ENCODE peak calls at places on chromosomes 4 and X, in five cellular contexts. M is HCT116, B is K562, K is GM23338, A is HepG2. D is an unnamed sample.

GRCh38 chrX:140092121-140092520 is 126.8 kb upstream of the CXorf66 start:
- DNase-seq in M (no peak), B (no peak), K (no peak), A (no peak), D (no peak)

GRCh38 chr4:6918345-6918744 is 8.7 kb downstream of the TBC1D14 start:
- DNase-seq in M (no peak), B (no peak), K (no peak), A (no peak), D (no peak)

GRCh38 chr4:15400911-15401671 is 26.7 kb upstream of the C1QTNF7 start:
- DNase-seq in M (no peak), B (no peak), K (no peak), A (no peak), D (no peak)

GRCh38 chr4:176123710-176124407 is 58.2 kb downstream of the WDR17 start:
- DNase-seq in M (peak), B (peak), K (peak), A (peak), D (no peak)

GRCh38 chr4:174119051-174119450 is 164.4 kb downstream of the FBXO8 start:
- DNase-seq in M (no peak), B (no peak), K (no peak), A (no peak), D (no peak)

GRCh38 chr4:3257691-3258482 is 8.9 kb downstream of the MSANTD1 start:
- DNase-seq in M (no peak), B (no peak), K (no peak), A (no peak), D (no peak)

GRCh38 chrX:19544693-19545305 is 29.5 kb upstream of the MAP3K15 start:
- DNase-seq in M (peak), B (peak), K (peak), A (peak), D (no peak)

GRCh38 chr4:107183155-107183774 is 147.2 kb upstream of the DKK2 start:
- DNase-seq in M (peak), B (peak), K (peak), A (peak), D (no peak)

GRCh38 chr4:81565137-81565870 is 93.6 kb upstream of the RASGEF1B start:
- DNase-seq in M (no peak), B (no peak), K (no peak), A (no peak), D (no peak)

GRCh38 chr4:5710065-5710961 is 688 bp upstream of the EVC start:
- DNase-seq in M (no peak), B (no peak), K (peak), A (peak), D (no peak)

GRCh38 chrX:39912126-39912525 is 185.6 kb downstream of the BCOR start:
- DNase-seq in M (no peak), B (no peak), K (no peak), A (no peak), D (no peak)

GRCh38 chr4:65302145-65302544 is 368.1 kb downstream of the EPHA5 start:
- DNase-seq in M (no peak), B (no peak), K (no peak), A (no peak), D (no peak)

GRCh38 chrX:25028726-25029125 is 13.0 kb upstream of the ARX start:
- DNase-seq in M (no peak), B (no peak), K (no peak), A (no peak), D (no peak)

GRCh38 chr4:94454405-94454804 is 2.7 kb downstream of the PDLIM5 start:
- DNase-seq in M (no peak), B (no peak), K (no peak), A (no peak), D (no peak)

GRCh38 chr4:182716207-182716606 is 201.0 kb downstream of the DCTD start:
- DNase-seq in M (no peak), B (no peak), K (peak), A (no peak), D (no peak)

GRCh38 chr4:176805155-176805554 is 12.4 kb upstream of the VEGFC start:
- DNase-seq in M (no peak), B (no peak), K (no peak), A (no peak), D (peak)

GRCh38 chr4:147828361-147828760 is 96.5 kb downstream of the ARHGAP10 start:
- DNase-seq in M (no peak), B (no peak), K (no peak), A (no peak), D (no peak)

GRCh38 chr4:95643627-95644026 is 94.9 kb upstream of the UNC5C start:
- DNase-seq in M (no peak), B (no peak), K (no peak), A (no peak), D (no peak)

GRCh38 chrX:136147320-136147901 is at the start of gene FHL1:
- DNase-seq in M (no peak), B (peak), K (peak), A (no peak), D (no peak)

GRCh38 chr4:40572692-40573287 is 56.9 kb downstream of the RBM47 start:
- DNase-seq in M (no peak), B (no peak), K (no peak), A (no peak), D (no peak)

GRCh38 chr4:3268395-3269104 is 19.6 kb downstream of the MSANTD1 start:
- DNase-seq in M (no peak), B (no peak), K (no peak), A (no peak), D (no peak)

GRCh38 chr4:94256833-94257232 is 49.2 kb downstream of the SMARCAD1 start:
- DNase-seq in M (no peak), B (no peak), K (no peak), A (peak), D (no peak)

GRCh38 chr4:20565075-20565721 is 135.1 kb upstream of the PACRGL start:
- DNase-seq in M (no peak), B (no peak), K (no peak), A (no peak), D (peak)

GRCh38 chrX:129649268-129650182 is 5.2 kb downstream of the APLN start:
- DNase-seq in M (no peak), B (no peak), K (no peak), A (no peak), D (no peak)

GRCh38 chrX:65586491-65586890 is 51.9 kb upstream of the LAS1L start:
- DNase-seq in M (no peak), B (no peak), K (no peak), A (no peak), D (no peak)

GRCh38 chrX:102957751-102958150 is 20.7 kb downstream of the RAB40AL start:
- DNase-seq in M (no peak), B (no peak), K (no peak), A (no peak), D (no peak)

GRCh38 chr4:182549386-182549785 is 306.2 kb downstream of the TENM3 start:
- DNase-seq in M (no peak), B (no peak), K (no peak), A (no peak), D (no peak)

GRCh38 chr4:72442715-72443114 is 126.3 kb downstream of the ADAMTS3 start:
- DNase-seq in M (no peak), B (no peak), K (no peak), A (no peak), D (no peak)

GRCh38 chrX:46582964-46583363 is 9.4 kb downstream of the CHST7 start:
- DNase-seq in M (no peak), B (no peak), K (no peak), A (no peak), D (no peak)

GRCh38 chr4:176794151-176794550 is 1.4 kb upstream of the VEGFC start:
- DNase-seq in M (no peak), B (no peak), K (no peak), A (no peak), D (no peak)

GRCh38 chr4:85127653-85128052 is 161.2 kb upstream of the WDFY3 start:
- DNase-seq in M (peak), B (peak), K (peak), A (peak), D (no peak)

GRCh38 chr4:75561789-75562188 is 5.9 kb downstream of the ODAPH start:
- DNase-seq in M (no peak), B (no peak), K (peak), A (no peak), D (no peak)

GRCh38 chr4:150010525-150011126 is 67.6 kb upstream of the DCLK2 start:
- DNase-seq in M (peak), B (peak), K (peak), A (peak), D (no peak)

GRCh38 chrX:19040373-19040772 is 56.5 kb upstream of the PHKA2 start:
- DNase-seq in M (peak), B (no peak), K (peak), A (no peak), D (no peak)

GRCh38 chr4:7103599-7104365 is 35.9 kb upstream of the GRPEL1 start:
- DNase-seq in M (no peak), B (no peak), K (no peak), A (peak), D (no peak)

GRCh38 chr4:44580231-44580630 is 71.2 kb downstream of the YIPF7 start:
- DNase-seq in M (no peak), B (no peak), K (no peak), A (no peak), D (no peak)

GRCh38 chr4:184680698-184681097 is 31.2 kb downstream of the PRIMPOL start:
- DNase-seq in M (no peak), B (no peak), K (no peak), A (no peak), D (no peak)

GRCh38 chr4:39706334-39706733 is 8.4 kb downstream of the UBE2K start:
- DNase-seq in M (peak), B (no peak), K (no peak), A (peak), D (no peak)

GRCh38 chr4:124322234-124322831 is 390.2 kb downstream of the ANKRD50 start:
- DNase-seq in M (peak), B (peak), K (peak), A (peak), D (no peak)

GRCh38 chr4:166538491-166539005 is 665.5 kb downstream of the TLL1 start:
- DNase-seq in M (no peak), B (no peak), K (no peak), A (no peak), D (no peak)

DNA sequence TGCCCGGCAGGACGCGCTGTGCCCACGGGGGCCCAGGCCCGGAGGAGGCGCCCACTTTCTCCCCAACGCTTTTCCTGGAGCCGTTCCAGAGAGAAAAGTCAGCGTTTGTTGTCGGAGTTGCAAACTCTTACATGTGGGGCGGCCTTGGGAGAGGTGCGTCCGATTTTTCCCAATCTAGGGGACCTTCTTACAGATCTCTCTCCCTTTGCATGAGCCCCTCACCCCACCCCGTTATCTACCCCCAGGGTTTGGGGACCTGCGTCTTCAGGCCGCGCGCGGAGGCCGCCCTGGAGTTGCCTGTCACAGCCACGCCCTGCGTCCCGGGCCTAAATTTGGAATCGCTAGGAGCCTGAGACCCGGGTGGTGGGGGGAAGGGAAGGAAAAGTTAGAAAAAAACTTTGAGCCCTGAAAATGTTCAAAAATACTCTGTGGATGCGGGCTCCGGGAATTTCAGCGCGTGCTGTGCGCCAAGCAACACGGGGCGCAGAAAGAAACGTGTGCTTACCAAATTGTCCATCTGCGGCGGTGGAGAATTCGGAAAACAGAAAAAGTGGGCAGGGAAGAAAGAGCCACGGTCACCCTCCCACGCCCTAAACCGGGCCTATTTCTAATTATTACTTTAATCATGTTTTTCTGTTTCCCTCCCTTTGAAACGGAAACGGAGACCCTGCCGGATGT is 587 bp downstream of the CD99 start:
- DNase-seq in M (no peak), B (peak), K (peak), A (no peak), D (no peak)
- TF ChIP-seq POLR2AphosphoS5 in M (no peak), B (no peak), K (no peak), A (no peak), D (no peak)

GRCh38 chr4:112704991-112705845 is 68.3 kb downstream of the LARP7 start:
- DNase-seq in M (peak), B (no peak), K (peak), A (peak), D (no peak)
- TF ChIP-seq EZH2 in M (no peak), B (no peak), K (no peak), A (no peak), D (no peak)

DNA sequence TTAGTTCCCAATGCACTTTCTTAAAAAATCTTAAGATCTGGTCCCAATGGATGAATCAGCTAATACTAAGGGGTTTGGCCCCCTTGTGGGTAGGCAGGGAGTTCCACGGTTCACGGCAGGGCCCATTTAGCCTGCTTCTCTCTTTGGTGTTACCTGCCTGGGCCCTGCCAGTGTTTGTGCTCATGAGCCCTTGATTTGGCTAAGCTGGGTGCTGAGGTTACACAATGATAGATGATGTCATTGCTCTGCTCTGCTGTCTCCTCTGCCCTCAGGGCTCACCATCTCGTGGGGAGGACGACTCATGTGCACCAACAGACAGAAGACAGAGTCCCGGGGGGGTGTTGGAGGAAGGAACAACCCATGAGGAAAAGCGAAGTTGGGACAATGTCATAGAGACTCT is 24.4 kb downstream of the RTL5 start:
- DNase-seq in M (no peak), B (peak), K (peak), A (no peak), D (no peak)
- H3K27ac ChIP-seq in M (no peak), B (no peak), K (no peak), A (no peak), D (no peak)

DNA sequence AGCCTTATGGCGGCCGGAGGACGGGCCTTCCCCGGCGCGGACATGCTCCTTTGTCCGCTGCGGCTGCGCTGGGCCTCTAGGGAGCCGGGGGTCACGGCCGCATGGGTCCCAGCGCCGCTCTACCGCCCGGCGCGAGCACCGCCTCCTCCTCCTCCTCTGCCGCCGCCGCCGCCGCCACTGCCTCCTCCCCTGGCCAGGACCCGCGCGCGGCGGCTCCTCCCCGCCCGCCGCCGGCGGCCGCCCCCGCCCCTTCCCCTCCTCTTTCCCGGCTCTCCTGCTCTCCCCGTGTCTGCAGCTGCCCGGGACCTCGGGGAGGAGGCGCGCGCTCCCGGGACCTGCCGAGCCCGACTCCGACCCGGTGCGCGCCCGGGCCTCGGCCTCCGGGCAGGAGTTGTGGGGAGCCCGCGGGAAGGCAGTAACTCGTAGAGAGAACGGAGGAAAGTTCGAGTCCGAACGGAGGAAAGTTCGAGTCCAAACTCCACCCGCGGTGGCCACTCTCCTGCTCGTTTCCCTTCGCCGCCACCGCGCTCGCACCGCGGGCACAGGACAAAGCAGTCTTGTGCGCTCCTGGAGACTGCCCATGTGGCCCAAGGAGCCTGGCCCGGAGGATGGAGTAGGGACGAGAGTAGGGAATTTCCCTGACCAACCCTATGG is at the start of gene ADGRA3:
- DNase-seq in M (no peak), B (peak), K (peak), A (peak), D (no peak)
- TF ChIP-seq POLR2AphosphoS5 in M (peak), B (no peak), K (peak), A (no peak), D (no peak)

GRCh38 chr4:8601086-8601485 is 8.5 kb downstream of the CPZ start:
- DNase-seq in M (no peak), B (no peak), K (no peak), A (no peak), D (no peak)
- TF ChIP-seq EZH2 in M (no peak), B (no peak), K (no peak), A (no peak), D (no peak)

GRCh38 chr4:142404191-142404611 is 441.9 kb downstream of the INPP4B start:
- DNase-seq in M (peak), B (no peak), K (no peak), A (no peak), D (no peak)
- H3K27ac ChIP-seq in M (peak), B (no peak), K (no peak), A (no peak), D (no peak)

DNA sequence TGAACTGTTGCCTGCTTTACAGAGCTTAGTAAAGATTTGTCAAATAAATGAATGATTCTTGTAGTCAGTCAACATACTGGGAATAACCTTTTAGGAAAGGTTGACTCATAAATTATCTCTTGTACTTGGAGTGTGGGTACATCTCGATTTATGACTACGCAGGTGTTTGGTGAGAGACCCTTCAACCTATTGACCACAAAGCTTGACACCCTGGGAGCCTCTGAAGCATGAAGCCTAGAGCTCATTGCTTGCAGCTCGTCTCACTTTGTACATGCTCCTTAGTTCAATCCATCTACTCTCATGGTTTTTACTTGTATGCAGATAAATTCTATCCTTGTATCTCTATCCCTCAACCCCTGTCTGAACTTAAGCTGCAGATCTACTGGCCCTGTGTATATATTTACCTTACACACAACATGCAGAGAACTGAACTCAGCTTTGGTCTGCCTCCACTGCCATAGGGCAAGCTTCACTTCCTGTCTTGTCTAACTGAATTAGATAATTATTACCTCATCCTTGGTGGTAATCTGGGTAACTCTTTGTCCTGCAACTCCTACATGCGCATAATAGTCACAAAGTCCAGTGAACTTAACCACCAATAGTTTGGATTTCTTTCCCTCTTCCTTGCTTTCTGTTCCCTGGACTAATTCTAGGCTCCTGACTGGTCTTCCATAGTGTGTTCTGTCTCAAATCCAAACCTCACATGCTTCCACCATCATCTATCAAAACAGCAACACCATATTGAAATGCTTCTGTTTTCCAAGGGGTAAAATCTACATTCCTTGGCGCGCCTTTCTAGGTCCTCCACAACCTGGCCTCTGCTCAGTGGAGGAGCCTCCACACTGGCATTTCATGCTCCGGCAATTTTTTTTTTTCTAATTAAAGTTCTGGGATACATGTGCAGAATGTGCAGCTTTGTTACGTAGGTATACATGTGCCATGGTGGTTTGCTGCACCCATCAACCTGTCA is 32.2 kb upstream of the FAT1 start:
- DNase-seq in M (no peak), B (no peak), K (no peak), A (peak), D (no peak)
- TF ChIP-seq POLR2AphosphoS5 in M (no peak), B (no peak), K (no peak), A (peak), D (no peak)

DNA sequence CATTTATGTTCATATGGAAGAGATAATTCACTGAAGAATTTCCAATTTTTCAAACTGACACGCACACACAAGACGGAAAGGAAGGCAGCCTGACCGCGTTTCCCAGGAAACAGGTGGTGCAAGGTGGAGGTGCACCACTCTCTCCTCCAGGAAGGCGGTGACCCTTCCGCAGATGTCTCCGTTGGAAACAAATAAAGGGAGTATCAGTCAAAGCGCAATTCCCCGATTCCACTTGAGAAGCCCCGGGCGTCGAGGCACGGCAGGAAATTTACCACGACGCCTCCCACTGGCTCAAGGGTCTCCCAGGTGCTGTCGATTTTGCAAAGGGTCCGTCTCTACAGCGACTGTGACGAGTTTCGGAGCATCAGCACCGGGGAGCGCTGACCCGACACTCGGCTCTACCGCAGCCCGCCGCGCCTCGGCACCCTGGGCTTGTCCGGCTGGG is 770 bp upstream of the TIGD2 start:
- DNase-seq in M (no peak), B (peak), K (peak), A (no peak), D (no peak)
- TF ChIP-seq EZH2 in M (no peak), B (no peak), K (no peak), A (no peak), D (no peak)

GRCh38 chr4:105714071-105714521 is 5.5 kb downstream of the GSTCD start:
- DNase-seq in M (no peak), B (no peak), K (no peak), A (no peak), D (no peak)
- H3K27ac ChIP-seq in M (no peak), B (peak), K (no peak), A (no peak), D (peak)

D was measured in SK-N-MC.